ENCODE peak calls at places on chromosomes 5 and 9, in ten cellular contexts. J is tibial nerve; M is CD4-positive, alpha-beta memory T cell; B is AG04450; E is uterus; V is ovary; K is left ventricle myocardium inferior; U is trophoblast cell; A is OCI-LY7; S is IMR-90. F is an unnamed sample. For H3K9me3, the result is how much of the 10 kb centered on the place peaks cover.

GRCh38 chr5:154038241-154038603 is 488 bp downstream of the FAM114A2 start:
- DNase-seq in M (no peak), A (peak), S (no peak), E (peak), U (no peak), J (no peak), K (no peak), V (no peak), B (no peak), F (no peak)

GRCh38 chr5:33721491-33722245 is 170.1 kb downstream of the ADAMTS12 start:
- DNase-seq in A (no peak), B (peak), J (no peak), M (no peak), K (no peak), V (no peak), E (no peak), U (no peak), S (peak), F (no peak)

GRCh38 chr5:148559461-148559860 is 94.9 kb downstream of the HTR4 start:
- DNase-seq in V (no peak), M (no peak), J (no peak), U (no peak), A (no peak), S (no peak), E (no peak), K (no peak), B (no peak), F (no peak)

GRCh38 chr5:53479656-53480473 is 564 bp upstream of the FST start:
- DNase-seq in V (no peak), J (peak), K (peak), B (no peak), S (peak), U (peak), M (peak), A (no peak), E (peak), F (peak)

GRCh38 chr5:14675865-14676300 is 11.4 kb downstream of the OTULIN start:
- DNase-seq in S (no peak), A (peak), V (no peak), B (no peak), J (no peak), E (no peak), K (no peak), M (peak), U (no peak), F (no peak)

GRCh38 chr9:83036043-83036442 is 26.9 kb downstream of the RASEF start:
- DNase-seq in V (no peak), J (no peak), K (no peak), A (no peak), S (no peak), E (no peak), U (no peak), B (no peak), M (no peak), F (no peak)

GRCh38 chr9:18632624-18633407 is 158.9 kb downstream of the ADAMTSL1 start:
- DNase-seq in J (no peak), B (peak), S (peak), K (no peak), E (peak), M (no peak), V (no peak), U (no peak), A (no peak), F (peak)

GRCh38 chr9:133489253-133490190 is 10.6 kb upstream of the SLC2A6 start:
- DNase-seq in K (no peak), U (no peak), M (no peak), A (no peak), S (peak), J (no peak), E (no peak), V (no peak), B (no peak), F (no peak)

GRCh38 chr5:115977096-115977495 is 14.8 kb downstream of the LVRN start:
- DNase-seq in K (no peak), S (no peak), M (no peak), V (no peak), A (peak), J (no peak), U (no peak), B (no peak), E (no peak), F (no peak)

GRCh38 chr5:163696270-163696887 is 191.0 kb downstream of the MAT2B start:
- DNase-seq in A (peak), J (no peak), E (no peak), K (no peak), S (peak), V (no peak), B (peak), U (peak), M (no peak), F (no peak)

GRCh38 chr9:71223953-71224538 is 102.6 kb upstream of the TRPM3 start:
- DNase-seq in M (no peak), B (no peak), A (no peak), U (no peak), V (no peak), J (no peak), E (no peak), K (no peak), S (no peak), F (no peak)

GRCh38 chr5:161966544-161966943 is 101.0 kb upstream of the GABRG2 start:
- DNase-seq in A (peak), V (no peak), U (no peak), E (no peak), J (no peak), K (no peak), S (no peak), B (no peak), M (no peak), F (no peak)

GRCh38 chr9:26112724-26113123 is 434.5 kb upstream of the TUSC1 start:
- DNase-seq in U (no peak), A (no peak), S (peak), M (no peak), K (no peak), B (no peak), V (no peak), J (no peak), E (no peak), F (no peak)

GRCh38 chr5:163705983-163706771 is 200.8 kb downstream of the MAT2B start:
- DNase-seq in E (no peak), S (peak), M (no peak), B (peak), U (no peak), K (no peak), J (no peak), A (no peak), V (no peak), F (no peak)

GRCh38 chr9:114033397-114034103 is 44.5 kb downstream of the AMBP start:
- DNase-seq in E (peak), K (no peak), S (no peak), A (peak), U (peak), B (no peak), V (peak), J (no peak), M (no peak), F (no peak)

GRCh38 chr5:35830587-35830986 is 26.1 kb upstream of the IL7R start:
- DNase-seq in B (no peak), V (no peak), J (no peak), E (no peak), K (no peak), S (no peak), A (no peak), M (peak), U (no peak), F (no peak)

GRCh38 chr9:112884721-112885120 is 6.0 kb downstream of the SLC46A2 start:
- DNase-seq in A (no peak), M (no peak), B (no peak), J (no peak), V (no peak), K (no peak), S (no peak), U (no peak), E (no peak), F (no peak)

GRCh38 chr9:13033959-13034695 is 245.4 kb downstream of the MPDZ start:
- DNase-seq in M (no peak), K (peak), B (peak), E (peak), S (peak), U (peak), A (peak), J (peak), V (peak), F (peak)

GRCh38 chr5:85017271-85017670 is 632.6 kb upstream of the EDIL3 start:
- DNase-seq in K (no peak), A (no peak), U (no peak), E (no peak), V (no peak), J (no peak), M (no peak), B (no peak), S (peak), F (no peak)

GRCh38 chr5:171571663-171572062 is 152.2 kb downstream of the FGF18 start:
- DNase-seq in M (no peak), U (no peak), V (no peak), E (no peak), S (peak), B (no peak), J (no peak), K (no peak), A (no peak), F (no peak)

GRCh38 chr5:177329883-177330282 is 18.2 kb upstream of the MXD3 start:
- DNase-seq in K (peak), E (no peak), S (no peak), U (no peak), M (no peak), V (no peak), J (no peak), A (no peak), B (no peak), F (no peak)

GRCh38 chr9:93488239-93488638 is 34.9 kb upstream of the FAM120AOS start:
- DNase-seq in M (no peak), S (no peak), U (no peak), J (no peak), V (no peak), E (no peak), B (no peak), A (no peak), K (no peak), F (no peak)

GRCh38 chr5:4387295-4387694 is 752.8 kb upstream of the ADAMTS16 start:
- DNase-seq in A (no peak), M (no peak), E (no peak), B (no peak), J (no peak), K (no peak), V (no peak), S (no peak), U (no peak), F (no peak)

GRCh38 chr9:130470950-130471349 is 26.2 kb downstream of the ASS1 start:
- DNase-seq in K (no peak), J (no peak), A (no peak), B (no peak), M (no peak), V (no peak), U (no peak), S (no peak), E (no peak), F (no peak)

GRCh38 chr9:99352786-99353185 is 130.7 kb downstream of the SEC61B start:
- DNase-seq in U (no peak), M (no peak), V (no peak), B (no peak), A (no peak), E (no peak), S (peak), J (no peak), K (no peak), F (no peak)

GRCh38 chr5:38249286-38249685 is 9.1 kb upstream of the EGFLAM start:
- DNase-seq in B (no peak), S (no peak), K (no peak), E (no peak), U (no peak), J (no peak), M (no peak), A (no peak), V (no peak), F (no peak)

GRCh38 chr9:112505083-112505482 is 18.5 kb downstream of the KIAA1958 start:
- DNase-seq in E (no peak), V (no peak), A (no peak), M (no peak), J (no peak), U (no peak), S (no peak), B (no peak), K (no peak), F (no peak)

DNA sequence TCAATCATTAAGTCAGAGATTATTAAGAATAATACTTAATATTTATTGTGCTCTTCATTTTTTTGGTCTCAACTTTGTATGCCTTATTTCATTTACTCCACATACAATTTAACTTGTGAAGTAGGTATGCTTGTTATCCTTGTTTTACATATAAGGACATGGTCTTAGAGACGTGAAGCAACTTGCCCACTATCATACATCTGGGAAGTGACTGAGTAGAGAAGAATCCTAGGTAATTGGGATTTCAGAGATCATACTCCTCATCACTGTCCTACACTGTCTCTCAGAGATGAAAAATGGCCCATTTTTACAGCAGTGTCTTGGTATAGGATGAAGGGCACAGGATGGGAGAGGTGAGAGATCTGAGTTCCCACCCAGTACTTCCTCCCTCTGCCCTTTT is 23.3 kb downstream of the DMRT2 start:
- DNase-seq in K (no peak), S (no peak), V (no peak), J (no peak), A (no peak), E (no peak), B (no peak), U (no peak), M (no peak), F (no peak)
- H3K9me3 ChIP-seq in K (under half), S (under half), V (under half), J (under half), A (under half), E (under half), B (under half), U (under half), M (under half), F (under half)

GRCh38 chr5:140821375-140822280 is at the start of gene PCDHA5:
- DNase-seq in B (no peak), U (no peak), V (no peak), A (peak), J (no peak), E (no peak), S (no peak), K (no peak), M (no peak), F (no peak)

GRCh38 chr5:140827704-140828401 is at the start of gene PCDHA6:
- DNase-seq in S (no peak), E (no peak), J (no peak), B (no peak), K (no peak), A (no peak), U (no peak), V (no peak), M (no peak), F (no peak)

GRCh38 chr5:140828402-140828737 is 610 bp downstream of the PCDHA6 start:
- DNase-seq in B (no peak), A (no peak), K (no peak), E (no peak), S (no peak), V (no peak), U (no peak), J (no peak), M (no peak), F (no peak)

GRCh38 chr5:140822281-140822629 is 842 bp downstream of the PCDHA5 start:
- DNase-seq in A (no peak), K (no peak), U (no peak), B (no peak), E (no peak), J (no peak), V (no peak), M (no peak), S (no peak), F (no peak)

DNA sequence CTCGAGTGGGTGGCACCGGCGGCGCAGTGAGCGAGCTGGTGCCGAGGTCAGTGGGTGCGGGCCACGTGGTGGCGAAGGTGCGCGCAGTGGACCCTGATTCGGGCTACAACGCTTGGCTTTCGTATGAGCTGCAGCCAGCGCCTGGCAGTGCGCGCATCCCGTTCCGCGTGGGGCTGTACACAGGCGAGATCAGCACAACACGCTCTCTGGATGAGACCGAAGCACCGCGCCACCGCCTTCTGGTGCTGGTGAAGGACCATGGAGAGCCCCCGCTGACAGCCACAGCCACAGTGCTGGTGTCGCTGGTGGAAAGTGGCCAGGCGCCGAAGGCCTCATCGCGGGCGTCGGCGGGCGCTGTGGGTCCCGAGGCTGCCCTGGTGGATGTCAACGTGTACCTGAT is 2.1 kb downstream of the PCDHA5 start:
- DNase-seq in E (no peak), S (no peak), U (no peak), B (no peak), A (no peak), J (no peak), K (no peak), M (no peak), V (no peak), F (no peak)
- H3K9me3 ChIP-seq in E (under half), S (under half), U (under half), B (under half), A (under half), J (half or more), K (half or more), M (under half), V (under half), F (under half)

GRCh38 chr5:165405340-165405739 is 1899.9 kb downstream of the MAT2B start:
- DNase-seq in U (no peak), E (no peak), J (no peak), M (no peak), B (no peak), A (no peak), V (no peak), K (no peak), S (no peak), F (no peak)
- H3K9me3 ChIP-seq in U (under half), E (under half), J (under half), M (under half), B (under half), A (under half), V (under half), K (under half), S (under half), F (under half)

GRCh38 chr9:102551346-102551745 is 443.8 kb upstream of the CYLC2 start:
- DNase-seq in E (no peak), A (no peak), K (no peak), B (no peak), S (no peak), V (no peak), J (no peak), M (no peak), U (no peak), F (no peak)
- H3K9me3 ChIP-seq in E (under half), A (under half), K (under half), B (under half), S (under half), V (under half), J (under half), M (under half), U (under half), F (under half)

GRCh38 chr5:74164725-74165226 is 475.8 kb downstream of the ENC1 start:
- DNase-seq in K (no peak), V (no peak), U (no peak), E (no peak), J (no peak), A (no peak), M (no peak), B (no peak), S (no peak), F (no peak)

GRCh38 chr5:74169704-74170103 is 470.8 kb downstream of the ENC1 start:
- DNase-seq in S (no peak), U (no peak), M (no peak), E (no peak), J (no peak), B (no peak), V (no peak), K (no peak), A (no peak), F (no peak)

GRCh38 chr5:74167206-74167929 is 473.2 kb downstream of the ENC1 start:
- DNase-seq in A (no peak), J (no peak), V (no peak), K (no peak), M (no peak), S (peak), U (no peak), E (no peak), B (peak), F (no peak)

GRCh38 chr5:74167930-74168315 is 472.6 kb downstream of the ENC1 start:
- DNase-seq in U (no peak), E (no peak), V (no peak), K (no peak), S (no peak), M (no peak), J (no peak), A (no peak), B (no peak), F (no peak)

GRCh38 chr5:74166064-74166463 is 474.5 kb downstream of the ENC1 start:
- DNase-seq in V (no peak), U (no peak), M (no peak), J (no peak), E (no peak), A (no peak), B (no peak), K (no peak), S (peak), F (no peak)
- H3K9me3 ChIP-seq in V (under half), U (under half), M (under half), J (under half), E (under half), A (under half), B (under half), K (under half), S (under half), F (under half)

GRCh38 chr5:150945501-150945900 is 40.7 kb upstream of the ZNF300 start:
- DNase-seq in M (no peak), S (peak), B (no peak), U (no peak), J (no peak), E (no peak), A (no peak), K (no peak), V (no peak), F (no peak)
- H3K9me3 ChIP-seq in M (under half), S (under half), B (under half), U (under half), J (half or more), E (under half), A (under half), K (half or more), V (under half), F (under half)

GRCh38 chr5:77229887-77230286 is 19.4 kb downstream of the PDE8B start:
- DNase-seq in E (no peak), B (no peak), M (no peak), J (no peak), S (no peak), A (no peak), K (no peak), U (no peak), V (no peak), F (no peak)
- H3K9me3 ChIP-seq in E (under half), B (under half), M (under half), J (under half), S (under half), A (under half), K (under half), U (under half), V (under half), F (under half)

DNA sequence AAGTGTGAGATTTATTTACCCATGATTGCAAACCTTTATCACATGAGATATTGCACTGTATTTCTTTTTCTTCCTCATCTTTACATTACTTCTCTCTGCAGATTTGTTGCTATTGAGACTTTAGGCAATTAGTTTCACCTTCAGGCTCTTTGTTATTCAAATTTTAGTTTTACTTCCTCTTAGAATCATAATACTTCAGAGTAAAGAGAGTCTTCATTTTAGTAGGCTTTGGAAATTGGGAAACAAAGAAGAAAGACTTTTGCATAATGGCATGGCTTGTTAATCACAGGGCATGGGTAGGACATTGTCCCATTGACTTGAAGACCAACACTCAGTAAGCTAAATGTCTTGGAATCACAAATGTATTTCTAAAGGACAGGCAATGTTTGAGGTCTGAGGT is 1.2 kb upstream of the PCDHGA5 start:
- DNase-seq in S (no peak), K (no peak), B (no peak), A (peak), V (no peak), J (no peak), M (no peak), U (no peak), E (no peak), F (no peak)
- H3K9me3 ChIP-seq in S (half or more), K (half or more), B (half or more), A (under half), V (under half), J (half or more), M (under half), U (under half), E (under half), F (half or more)